ENCODE peak calls at places on chromosomes 5 and 9, in four cellular contexts. D is endodermal cell, X is pancreas, U is upper lobe of right lung. S is an unnamed sample.

GRCh38 chr5:91224459-91224858 is 158.7 kb downstream of the ARRDC3 start:
- DNase-seq in D (no peak), X (no peak), U (no peak), S (no peak)

GRCh38 chr9:123081824-123082223 is 48.4 kb downstream of the GPR21 start:
- DNase-seq in D (peak; percentile 68), X (no peak), U (no peak), S (no peak)

GRCh38 chr9:98192503-98193335 is at the start of gene CORO2A:
- DNase-seq in D (peak; percentile 95), X (peak; percentile 58), U (peak; percentile 94), S (no peak)

GRCh38 chr5:64505769-64506566 is at the start of gene RGS7BP:
- DNase-seq in D (peak; percentile 91), X (peak; percentile 13), U (peak; percentile 73), S (no peak)

GRCh38 chr9:109411069-109411761 is 86.9 kb downstream of the PTPN3 start:
- DNase-seq in D (no peak), X (no peak), U (no peak), S (no peak)

GRCh38 chr9:107674252-107674936 is 184.8 kb upstream of the KLF4 start:
- DNase-seq in D (peak; percentile 63), X (no peak), U (no peak), S (no peak)

GRCh38 chr9:638152-638551 is 203.3 kb upstream of the DMRT1 start:
- DNase-seq in D (no peak), X (no peak), U (no peak), S (no peak)

GRCh38 chr9:104895572-104895971 is 32.4 kb downstream of the ABCA1 start:
- DNase-seq in D (peak; percentile 2), X (no peak), U (no peak), S (no peak)

GRCh38 chr9:25224309-25224708 is 453.9 kb downstream of the TUSC1 start:
- DNase-seq in D (no peak), X (no peak), U (no peak), S (no peak)

GRCh38 chr9:88586452-88586851 is 51.5 kb downstream of the NXNL2 start:
- DNase-seq in D (no peak), X (no peak), U (no peak), S (no peak)

GRCh38 chr9:13588151-13589043 is 308.9 kb upstream of the MPDZ start:
- DNase-seq in D (no peak), X (no peak), U (no peak), S (no peak)

GRCh38 chr5:34699155-34700077 is 43.3 kb downstream of the RAI14 start:
- DNase-seq in D (peak; percentile 79), X (peak; percentile 28), U (no peak), S (no peak)

GRCh38 chr5:170565077-170565476 is 61.3 kb downstream of the KCNIP1 start:
- DNase-seq in D (peak; percentile 27), X (no peak), U (no peak), S (peak; percentile 17)

GRCh38 chr5:148391422-148391821 is 7.7 kb downstream of the FBXO38 start:
- DNase-seq in D (no peak), X (no peak), U (no peak), S (no peak)

GRCh38 chr9:893843-894420 is 52.4 kb downstream of the DMRT1 start:
- DNase-seq in D (peak; percentile 82), X (peak; percentile 72), U (no peak), S (no peak)

GRCh38 chr9:75085640-75086039 is 2.3 kb downstream of the NMRK1 start:
- DNase-seq in D (no peak), X (no peak), U (no peak), S (no peak)

GRCh38 chr9:6632516-6633328 is 12.8 kb downstream of the GLDC start:
- DNase-seq in D (peak; percentile 74), X (no peak), U (no peak), S (no peak)

GRCh38 chr5:95993776-95994175 is 32.1 kb upstream of the ELL2 start:
- DNase-seq in D (no peak), X (no peak), U (no peak), S (no peak)

GRCh38 chr9:135282001-135282731 is 194.7 kb downstream of the OLFM1 start:
- DNase-seq in D (no peak), X (peak; percentile 98), U (peak; percentile 87), S (peak; percentile 72)

GRCh38 chr9:97307091-97307490 is 368 bp upstream of the CCDC180 start:
- DNase-seq in D (peak; percentile 98), X (peak; percentile 92), U (peak; percentile 85), S (peak; percentile 63)

GRCh38 chr9:90477535-90477934 is 165.1 kb downstream of the DIRAS2 start:
- DNase-seq in D (no peak), X (no peak), U (no peak), S (no peak)

GRCh38 chr9:21994526-21994995 is at the start of gene CDKN2B-AS1:
- DNase-seq in D (peak; percentile 79), X (peak; percentile 37), U (peak; percentile 78), S (no peak)

GRCh38 chr9:7996558-7996957 is 197.0 kb upstream of the DMAC1 start:
- DNase-seq in D (no peak), X (no peak), U (no peak), S (no peak)

GRCh38 chr5:10157085-10157669 is 92.5 kb downstream of the ATPSCKMT start:
- DNase-seq in D (peak; percentile 92), X (no peak), U (no peak), S (no peak)

GRCh38 chr9:133957328-133957727 is 34.8 kb downstream of the VAV2 start:
- DNase-seq in D (peak; percentile 68), X (no peak), U (peak; percentile 47), S (no peak)

GRCh38 chr5:142446131-142446959 is 121.5 kb upstream of the SPRY4 start:
- DNase-seq in D (no peak), X (no peak), U (no peak), S (no peak)

GRCh38 chr5:160272889-160273288 is 39.5 kb downstream of the CCNJL start:
- DNase-seq in D (no peak), X (no peak), U (no peak), S (no peak)

GRCh38 chr9:88996046-88997005 is 5.1 kb downstream of the S1PR3 start:
- DNase-seq in D (no peak), X (no peak), U (no peak), S (no peak)

GRCh38 chr9:83523684-83524083 is 14.5 kb downstream of the FRMD3 start:
- DNase-seq in D (no peak), X (no peak), U (no peak), S (no peak)

GRCh38 chr9:22307013-22307711 is 139.5 kb upstream of the DMRTA1 start:
- DNase-seq in D (peak; percentile 60), X (peak; percentile 41), U (no peak), S (no peak)

GRCh38 chr9:117720555-117720954 is 16.4 kb downstream of the TLR4 start:
- DNase-seq in D (no peak), X (no peak), U (no peak), S (no peak)

GRCh38 chr5:146027746-146028145 is 77.6 kb downstream of the PLAC8L1 start:
- DNase-seq in D (no peak), X (peak; percentile 18), U (no peak), S (no peak)

GRCh38 chr9:131869312-131869711 is 129.4 kb upstream of the RAPGEF1 start:
- DNase-seq in D (peak; percentile 74), X (no peak), U (no peak), S (no peak)

GRCh38 chr5:1212881-1213280 is 11.5 kb downstream of the SLC6A19 start:
- DNase-seq in D (no peak), X (no peak), U (no peak), S (no peak)

GRCh38 chr5:37735649-37736347 is 104.0 kb downstream of the GDNF start:
- DNase-seq in D (no peak), X (no peak), U (no peak), S (peak; percentile 30)

GRCh38 chr9:110189001-110189400 is 19.0 kb downstream of the C9orf152 start:
- DNase-seq in D (no peak), X (peak; percentile 65), U (peak; percentile 85), S (no peak)

GRCh38 chr5:57382665-57383064 is 99.9 kb downstream of the ACTBL2 start:
- DNase-seq in D (no peak), X (no peak), U (no peak), S (no peak)
- H3K27ac ChIP-seq in D (no peak overlapping the region), X (no peak overlapping the region), U (no peak overlapping the region), S (no peak overlapping the region)

GRCh38 chr5:120053841-120054240 is 410.3 kb upstream of the PRR16 start:
- DNase-seq in D (no peak), X (no peak), U (no peak), S (no peak)

GRCh38 chr5:120055858-120056257 is 408.2 kb upstream of the PRR16 start:
- DNase-seq in D (no peak), X (no peak), U (no peak), S (no peak)

DNA sequence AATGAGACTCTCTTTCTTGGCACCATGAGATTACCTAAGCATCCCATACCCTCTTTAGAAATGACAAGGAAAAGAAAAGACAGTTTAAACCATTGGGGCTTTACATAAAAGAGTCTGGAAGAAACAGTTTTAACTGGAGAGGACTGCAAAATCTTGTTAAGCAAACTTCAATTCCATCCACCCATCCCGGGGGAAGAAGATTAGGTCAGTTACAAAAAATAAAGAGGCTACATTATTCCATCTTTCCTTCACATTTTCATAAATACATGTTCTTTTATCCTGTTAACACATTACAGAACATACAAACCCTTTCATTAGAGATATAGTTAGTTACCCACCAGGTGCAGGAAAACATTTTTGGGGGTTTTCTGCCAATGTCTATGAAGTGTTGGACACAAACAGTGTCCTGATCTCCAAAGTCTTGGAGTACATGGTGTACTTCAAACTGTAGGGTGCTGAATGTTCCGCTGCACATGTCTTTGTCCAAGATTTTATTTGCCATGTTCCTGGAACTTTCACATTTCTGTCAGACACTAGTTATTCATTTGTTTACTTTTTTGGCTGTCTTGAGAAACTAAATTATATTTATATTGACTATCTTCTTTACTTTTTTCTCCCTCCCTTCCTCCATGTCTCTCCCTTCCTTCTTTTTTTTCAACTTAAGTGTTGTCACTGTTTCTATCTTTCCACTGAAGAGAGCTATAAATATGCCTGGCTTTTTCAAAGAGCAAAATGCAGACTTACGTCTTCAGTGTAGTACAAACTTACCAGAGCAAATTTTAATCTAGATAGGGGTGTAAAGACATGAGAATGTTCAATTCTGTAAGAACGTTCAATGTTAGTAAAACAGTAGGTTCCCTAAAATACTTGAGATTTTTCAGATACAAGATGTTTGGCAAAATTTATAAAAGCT is 410.9 kb upstream of the PRR16 start:
- DNase-seq in D (no peak), X (no peak), U (no peak), S (no peak)
- H3K27ac ChIP-seq in D (no peak overlapping the region), X (no peak overlapping the region), U (peak overlapping the region; percentile 44), S (no peak overlapping the region)

GRCh38 chr9:124758691-124759090 is 12.4 kb downstream of the NR6A1 start:
- DNase-seq in D (no peak), X (no peak), U (no peak), S (no peak)
- H3K27ac ChIP-seq in D (peak overlapping the region; percentile 86), X (peak overlapping the region; percentile 53), U (no peak overlapping the region), S (no peak overlapping the region)

DNA sequence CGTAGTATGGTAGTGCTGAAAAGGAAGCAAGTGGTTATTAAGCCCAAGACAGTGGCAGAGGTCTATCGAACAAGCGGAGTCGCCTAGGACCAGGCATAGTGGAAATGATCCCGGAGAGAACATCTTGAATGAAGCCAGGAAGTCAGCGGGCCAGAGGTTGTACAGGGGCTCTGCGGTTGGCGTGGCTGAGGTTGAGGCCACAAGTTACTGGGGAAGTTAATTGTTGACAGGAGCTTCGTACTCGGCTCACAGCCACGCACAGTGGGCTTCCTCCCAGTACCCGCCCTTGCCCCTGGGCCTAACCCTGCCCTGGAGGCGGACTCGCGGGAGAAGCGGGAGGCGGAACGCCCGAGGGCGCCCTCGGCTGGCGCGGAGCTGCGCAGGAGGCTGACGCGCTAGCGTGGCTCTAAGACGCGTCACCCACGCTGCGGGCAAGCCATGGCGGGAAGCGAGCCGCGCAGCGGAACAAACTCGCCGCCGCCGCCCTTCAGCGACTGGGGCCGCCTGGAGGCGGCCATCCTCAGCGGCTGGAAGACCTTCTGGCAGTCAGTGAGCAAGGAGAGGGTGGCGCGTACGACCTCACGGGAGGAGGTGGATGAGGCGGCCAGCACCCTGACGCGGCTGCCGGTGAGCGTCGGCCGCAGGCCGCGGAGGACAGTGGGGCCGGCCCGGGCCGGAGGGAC is at the start of gene FBXO4:
- DNase-seq in D (peak; percentile 82), X (peak; percentile 91), U (peak; percentile 95), S (peak; percentile 67)
- H3K27ac ChIP-seq in D (no peak within 1 kb of the TSS), X (peak within 1 kb of the TSS; percentile 94), U (peak within 1 kb of the TSS; percentile 98), S (peak within 1 kb of the TSS; percentile 78)